ENCODE peak calls at places on chromosomes 3 and 15, in six cellular contexts. One of them, this sample, is unnamed.

GRCh38 chr3:156728267-156728985 is 54.0 kb downstream of the TIPARP start:
- DNase-seq in left lung: no peak
- DNase-seq in psoas muscle: no peak
- DNase-seq in WERI-Rb-1: no peak
- DNase-seq in AG10803: no peak
- DNase-seq in HFF-Myc: no peak
- DNase-seq in this sample: no peak

GRCh38 chr3:61808526-61808925 is 247.2 kb downstream of the PTPRG start:
- DNase-seq in left lung: no peak
- DNase-seq in psoas muscle: no peak
- DNase-seq in WERI-Rb-1: no peak
- DNase-seq in AG10803: no peak
- DNase-seq in HFF-Myc: no peak
- DNase-seq in this sample: no peak

GRCh38 chr3:197420115-197420514 is 121.7 kb upstream of the DLG1 start:
- DNase-seq in left lung: peak; percentile 25
- DNase-seq in psoas muscle: no peak
- DNase-seq in WERI-Rb-1: no peak
- DNase-seq in AG10803: peak; percentile 43
- DNase-seq in HFF-Myc: no peak
- DNase-seq in this sample: no peak

GRCh38 chr3:123140591-123140990 is 61.2 kb upstream of the SEC22A start:
- DNase-seq in left lung: no peak
- DNase-seq in psoas muscle: no peak
- DNase-seq in WERI-Rb-1: no peak
- DNase-seq in AG10803: no peak
- DNase-seq in HFF-Myc: no peak
- DNase-seq in this sample: no peak

GRCh38 chr3:71658131-71658530 is 67.1 kb downstream of the EIF4E3 start:
- DNase-seq in left lung: peak; percentile 85
- DNase-seq in psoas muscle: peak; percentile 80
- DNase-seq in WERI-Rb-1: no peak
- DNase-seq in AG10803: peak; percentile 8
- DNase-seq in HFF-Myc: no peak
- DNase-seq in this sample: no peak

GRCh38 chr3:130933801-130934345 is 40.0 kb downstream of the ATP2C1 start:
- DNase-seq in left lung: no peak
- DNase-seq in psoas muscle: no peak
- DNase-seq in WERI-Rb-1: no peak
- DNase-seq in AG10803: peak; percentile 20
- DNase-seq in HFF-Myc: no peak
- DNase-seq in this sample: no peak

GRCh38 chr3:106215047-106215446 is 346.2 kb upstream of the CBLB start:
- DNase-seq in left lung: no peak
- DNase-seq in psoas muscle: no peak
- DNase-seq in WERI-Rb-1: no peak
- DNase-seq in AG10803: no peak
- DNase-seq in HFF-Myc: no peak
- DNase-seq in this sample: no peak

GRCh38 chr3:190260301-190260700 is 61.9 kb downstream of the CLDN1 start:
- DNase-seq in left lung: no peak
- DNase-seq in psoas muscle: no peak
- DNase-seq in WERI-Rb-1: no peak
- DNase-seq in AG10803: no peak
- DNase-seq in HFF-Myc: no peak
- DNase-seq in this sample: no peak

GRCh38 chr3:29453278-29453961 is 172.5 kb downstream of the RBMS3 start:
- DNase-seq in left lung: no peak
- DNase-seq in psoas muscle: peak; percentile 59
- DNase-seq in WERI-Rb-1: no peak
- DNase-seq in AG10803: no peak
- DNase-seq in HFF-Myc: no peak
- DNase-seq in this sample: no peak

GRCh38 chr15:55789066-55789660 is 46.2 kb upstream of the PRTG start:
- DNase-seq in left lung: no peak
- DNase-seq in psoas muscle: peak; percentile 53
- DNase-seq in WERI-Rb-1: peak; percentile 46
- DNase-seq in AG10803: no peak
- DNase-seq in HFF-Myc: no peak
- DNase-seq in this sample: no peak

GRCh38 chr3:31244929-31245817 is 287.6 kb upstream of the STT3B start:
- DNase-seq in left lung: no peak
- DNase-seq in psoas muscle: no peak
- DNase-seq in WERI-Rb-1: no peak
- DNase-seq in AG10803: no peak
- DNase-seq in HFF-Myc: no peak
- DNase-seq in this sample: no peak

GRCh38 chr15:85367741-85368140 is 12.7 kb upstream of the AKAP13 start:
- DNase-seq in left lung: no peak
- DNase-seq in psoas muscle: no peak
- DNase-seq in WERI-Rb-1: peak; percentile 45
- DNase-seq in AG10803: no peak
- DNase-seq in HFF-Myc: no peak
- DNase-seq in this sample: no peak

GRCh38 chr3:98136631-98137030 is 6.1 kb downstream of the OR5H1 start:
- DNase-seq in left lung: peak; percentile 38
- DNase-seq in psoas muscle: no peak
- DNase-seq in WERI-Rb-1: no peak
- DNase-seq in AG10803: no peak
- DNase-seq in HFF-Myc: no peak
- DNase-seq in this sample: no peak

GRCh38 chr3:122151480-122151879 is 32.0 kb upstream of the CASR start:
- DNase-seq in left lung: no peak
- DNase-seq in psoas muscle: no peak
- DNase-seq in WERI-Rb-1: no peak
- DNase-seq in AG10803: no peak
- DNase-seq in HFF-Myc: no peak
- DNase-seq in this sample: no peak

GRCh38 chr3:38738630-38739395 is 77.2 kb downstream of the SCN10A start:
- DNase-seq in left lung: no peak
- DNase-seq in psoas muscle: no peak
- DNase-seq in WERI-Rb-1: peak; percentile 71
- DNase-seq in AG10803: peak; percentile 19
- DNase-seq in HFF-Myc: no peak
- DNase-seq in this sample: no peak

GRCh38 chr15:100704281-100705055 is 102.1 kb downstream of the ASB7 start:
- DNase-seq in left lung: no peak
- DNase-seq in psoas muscle: no peak
- DNase-seq in WERI-Rb-1: no peak
- DNase-seq in AG10803: peak; percentile 80
- DNase-seq in HFF-Myc: no peak
- DNase-seq in this sample: no peak

GRCh38 chr3:106542101-106542769 is 673.4 kb upstream of the CBLB start:
- DNase-seq in left lung: no peak
- DNase-seq in psoas muscle: no peak
- DNase-seq in WERI-Rb-1: no peak
- DNase-seq in AG10803: peak; percentile 47
- DNase-seq in HFF-Myc: no peak
- DNase-seq in this sample: no peak

GRCh38 chr15:56734013-56734625 is 810 bp upstream of the ZNF280D start:
- DNase-seq in left lung: no peak
- DNase-seq in psoas muscle: no peak
- DNase-seq in WERI-Rb-1: no peak
- DNase-seq in AG10803: no peak
- DNase-seq in HFF-Myc: no peak
- DNase-seq in this sample: no peak

GRCh38 chr15:57527382-57528091 is 64.2 kb upstream of the MYZAP start:
- DNase-seq in left lung: no peak
- DNase-seq in psoas muscle: no peak
- DNase-seq in WERI-Rb-1: peak; percentile 54
- DNase-seq in AG10803: peak; percentile 93
- DNase-seq in HFF-Myc: peak; percentile 64
- DNase-seq in this sample: peak; percentile 67

GRCh38 chr15:87209891-87210649 is 1046.5 kb downstream of the NTRK3 start:
- DNase-seq in left lung: no peak
- DNase-seq in psoas muscle: no peak
- DNase-seq in WERI-Rb-1: no peak
- DNase-seq in AG10803: no peak
- DNase-seq in HFF-Myc: no peak
- DNase-seq in this sample: no peak

GRCh38 chr15:66044837-66045236 is 175.5 kb downstream of the RAB11A start:
- DNase-seq in left lung: no peak
- DNase-seq in psoas muscle: no peak
- DNase-seq in WERI-Rb-1: no peak
- DNase-seq in AG10803: no peak
- DNase-seq in HFF-Myc: no peak
- DNase-seq in this sample: no peak

GRCh38 chr15:66045542-66045941 is 176.3 kb downstream of the RAB11A start:
- DNase-seq in left lung: no peak
- DNase-seq in psoas muscle: no peak
- DNase-seq in WERI-Rb-1: no peak
- DNase-seq in AG10803: no peak
- DNase-seq in HFF-Myc: no peak
- DNase-seq in this sample: no peak

GRCh38 chr15:66047321-66048024 is 178.2 kb downstream of the RAB11A start:
- DNase-seq in left lung: no peak
- DNase-seq in psoas muscle: no peak
- DNase-seq in WERI-Rb-1: no peak
- DNase-seq in AG10803: no peak
- DNase-seq in HFF-Myc: no peak
- DNase-seq in this sample: no peak

GRCh38 chr15:66046326-66046725 is 177.0 kb downstream of the RAB11A start:
- DNase-seq in left lung: no peak
- DNase-seq in psoas muscle: no peak
- DNase-seq in WERI-Rb-1: no peak
- DNase-seq in AG10803: no peak
- DNase-seq in HFF-Myc: no peak
- DNase-seq in this sample: no peak

DNA sequence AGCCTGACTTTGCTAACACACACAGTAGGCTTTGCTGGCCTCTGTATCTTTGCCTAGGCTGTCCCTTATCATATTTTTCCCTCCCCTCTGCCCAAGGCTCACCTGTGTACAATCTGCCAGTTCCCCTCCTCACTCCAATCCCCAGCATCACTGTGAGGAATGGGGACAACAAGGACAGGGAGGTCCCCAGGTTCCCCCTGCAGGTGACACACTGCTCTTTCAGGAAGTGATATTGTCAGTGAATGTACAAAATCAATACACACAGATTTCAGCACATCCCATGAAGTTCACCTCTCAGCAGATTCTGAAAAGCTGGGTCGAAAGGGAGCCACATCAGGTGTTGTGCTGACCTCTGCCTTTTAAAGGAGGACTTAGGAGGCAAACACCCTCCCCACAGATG is 177.5 kb downstream of the RAB11A start:
- DNase-seq in left lung: no peak
- DNase-seq in psoas muscle: no peak
- DNase-seq in WERI-Rb-1: peak; percentile 52
- DNase-seq in AG10803: no peak
- DNase-seq in HFF-Myc: no peak
- DNase-seq in this sample: no peak
- TF ChIP-seq CTCF in left lung: no peak
- TF ChIP-seq CTCF in psoas muscle: no peak
- TF ChIP-seq CTCF in WERI-Rb-1: peak; percentile 57
- TF ChIP-seq CTCF in AG10803: no peak
- TF ChIP-seq CTCF in HFF-Myc: no peak
- TF ChIP-seq CTCF in this sample: no peak

GRCh38 chr15:36811903-36812302 is 232.5 kb downstream of the CDIN1 start:
- DNase-seq in left lung: no peak
- DNase-seq in psoas muscle: no peak
- DNase-seq in WERI-Rb-1: no peak
- DNase-seq in AG10803: no peak
- DNase-seq in HFF-Myc: no peak
- DNase-seq in this sample: no peak

GRCh38 chr15:36808401-36809160 is 229.2 kb downstream of the CDIN1 start:
- DNase-seq in left lung: no peak
- DNase-seq in psoas muscle: no peak
- DNase-seq in WERI-Rb-1: no peak
- DNase-seq in AG10803: no peak
- DNase-seq in HFF-Myc: no peak
- DNase-seq in this sample: no peak

GRCh38 chr15:36809380-36809779 is 230.0 kb downstream of the CDIN1 start:
- DNase-seq in left lung: no peak
- DNase-seq in psoas muscle: no peak
- DNase-seq in WERI-Rb-1: no peak
- DNase-seq in AG10803: no peak
- DNase-seq in HFF-Myc: no peak
- DNase-seq in this sample: no peak

GRCh38 chr15:36814085-36814484 is 234.7 kb downstream of the CDIN1 start:
- DNase-seq in left lung: no peak
- DNase-seq in psoas muscle: no peak
- DNase-seq in WERI-Rb-1: no peak
- DNase-seq in AG10803: no peak
- DNase-seq in HFF-Myc: no peak
- DNase-seq in this sample: no peak

GRCh38 chr15:36810656-36811449 is 231.4 kb downstream of the CDIN1 start:
- DNase-seq in left lung: no peak
- DNase-seq in psoas muscle: no peak
- DNase-seq in WERI-Rb-1: no peak
- DNase-seq in AG10803: no peak
- DNase-seq in HFF-Myc: no peak
- DNase-seq in this sample: no peak
- TF ChIP-seq CTCF in left lung: no peak
- TF ChIP-seq CTCF in psoas muscle: no peak
- TF ChIP-seq CTCF in WERI-Rb-1: peak; percentile 33
- TF ChIP-seq CTCF in AG10803: no peak
- TF ChIP-seq CTCF in HFF-Myc: peak; percentile 43
- TF ChIP-seq CTCF in this sample: no peak

DNA sequence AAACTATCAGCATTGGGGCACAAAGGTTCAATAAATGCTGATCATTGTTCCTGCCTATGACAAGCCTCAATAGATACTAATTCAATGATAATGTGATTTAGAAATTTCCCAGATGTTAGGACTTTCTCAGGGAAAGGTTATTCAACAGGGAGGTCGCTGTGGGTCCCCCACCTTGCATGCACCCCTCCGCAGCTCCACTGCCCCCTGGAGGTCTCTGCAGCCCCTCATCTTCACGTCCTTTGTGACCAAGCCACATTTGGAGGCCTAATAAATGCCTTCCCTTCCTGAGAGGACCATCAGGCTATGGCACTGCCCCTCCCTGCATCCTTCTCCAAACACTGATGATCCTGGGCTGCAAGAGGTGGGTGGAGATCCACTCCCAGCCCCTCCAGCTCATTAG is 50.2 kb downstream of the NOX5 start:
- DNase-seq in left lung: no peak
- DNase-seq in psoas muscle: no peak
- DNase-seq in WERI-Rb-1: no peak
- DNase-seq in AG10803: no peak
- DNase-seq in HFF-Myc: no peak
- DNase-seq in this sample: no peak
- TF ChIP-seq CTCF in left lung: no peak
- TF ChIP-seq CTCF in psoas muscle: no peak
- TF ChIP-seq CTCF in WERI-Rb-1: peak; percentile 22
- TF ChIP-seq CTCF in AG10803: no peak
- TF ChIP-seq CTCF in HFF-Myc: no peak
- TF ChIP-seq CTCF in this sample: no peak

DNA sequence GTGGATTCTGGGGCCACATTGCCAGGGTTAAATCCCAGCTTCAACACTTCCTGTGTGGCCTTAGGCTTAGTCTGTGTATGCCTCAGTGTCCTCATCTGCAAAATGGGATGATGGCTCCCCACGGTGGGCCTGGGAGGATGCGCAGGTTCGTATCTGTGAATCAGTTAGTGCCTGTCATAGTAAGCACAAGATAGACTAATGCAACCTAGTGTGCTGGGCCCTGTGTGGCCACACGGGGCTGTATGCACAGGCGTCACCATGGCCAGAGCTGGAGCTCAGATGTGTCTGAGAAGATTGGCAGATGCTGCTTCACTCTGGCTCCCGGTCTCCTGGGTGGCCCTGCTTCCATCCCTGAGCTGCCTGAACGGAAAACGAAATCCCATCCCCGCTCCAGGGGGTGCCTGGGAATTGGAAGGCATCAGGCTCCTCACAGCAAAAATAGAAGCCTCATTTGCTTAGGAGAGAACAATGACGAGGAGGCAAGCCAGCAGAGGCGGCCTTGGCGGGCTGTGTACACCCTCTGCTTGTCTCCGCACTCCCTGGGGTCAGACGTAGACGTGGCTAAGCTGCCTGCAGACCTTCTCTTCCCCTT is 103.6 kb downstream of the APBA2 start:
- DNase-seq in left lung: no peak
- DNase-seq in psoas muscle: no peak
- DNase-seq in WERI-Rb-1: peak; percentile 19
- DNase-seq in AG10803: no peak
- DNase-seq in HFF-Myc: no peak
- DNase-seq in this sample: no peak
- TF ChIP-seq CTCF in left lung: no peak
- TF ChIP-seq CTCF in psoas muscle: no peak
- TF ChIP-seq CTCF in WERI-Rb-1: peak; percentile 33
- TF ChIP-seq CTCF in AG10803: peak; percentile 3
- TF ChIP-seq CTCF in HFF-Myc: peak; percentile 21
- TF ChIP-seq CTCF in this sample: no peak

This sample was measured in AG09319.